ENCODE peak calls at places on chromosomes 6 and 20, in seven cellular contexts. U, X, T, J, Q, I and Z are unnamed samples.

GRCh38 chr20:38842558-38842981 is 37.1 kb downstream of the PPP1R16B start:
- DNase-seq in U (no peak), X (no peak), T (peak), J (no peak), Q (no peak), I (no peak), Z (peak)

GRCh38 chr6:139109558-139109957 is 25.3 kb upstream of the HECA start:
- DNase-seq in U (peak), X (peak), T (no peak), J (no peak), Q (no peak), I (no peak), Z (no peak)

GRCh38 chr20:46649965-46650542 is 1.2 kb downstream of the SLC13A3 start:
- DNase-seq in U (no peak), X (no peak), T (no peak), J (no peak), Q (no peak), I (no peak), Z (no peak)

GRCh38 chr20:58995461-58996225 is 11.4 kb downstream of the CTSZ start:
- DNase-seq in U (no peak), X (no peak), T (no peak), J (no peak), Q (no peak), I (no peak), Z (no peak)

GRCh38 chr6:11187301-11187700 is 45.2 kb downstream of the NEDD9 start:
- DNase-seq in U (no peak), X (no peak), T (no peak), J (no peak), Q (no peak), I (no peak), Z (no peak)

GRCh38 chr6:25257686-25258348 is 21.4 kb upstream of the CARMIL1 start:
- DNase-seq in U (no peak), X (no peak), T (no peak), J (no peak), Q (no peak), I (no peak), Z (no peak)

GRCh38 chr20:59136027-59136426 is 27.6 kb upstream of the ZNF831 start:
- DNase-seq in U (no peak), X (no peak), T (no peak), J (no peak), Q (no peak), I (no peak), Z (no peak)

GRCh38 chr6:22807818-22808217 is 238.5 kb downstream of the HDGFL1 start:
- DNase-seq in U (no peak), X (no peak), T (no peak), J (no peak), Q (no peak), I (no peak), Z (no peak)

GRCh38 chr20:50286609-50287008 is 96.0 kb downstream of the CEBPB start:
- DNase-seq in U (peak), X (no peak), T (no peak), J (peak), Q (peak), I (peak), Z (no peak)

GRCh38 chr20:32519367-32519730 is 65.8 kb downstream of the NOL4L start:
- DNase-seq in U (no peak), X (no peak), T (no peak), J (no peak), Q (no peak), I (no peak), Z (no peak)

GRCh38 chr6:41643899-41644269 is 5.6 kb downstream of the MDFI start:
- DNase-seq in U (no peak), X (no peak), T (no peak), J (no peak), Q (no peak), I (no peak), Z (no peak)

GRCh38 chr6:3252369-3252768 is 6.4 kb upstream of the PSMG4 start:
- DNase-seq in U (no peak), X (no peak), T (no peak), J (no peak), Q (no peak), I (no peak), Z (no peak)

GRCh38 chr20:51386586-51386985 is 155.9 kb downstream of the NFATC2 start:
- DNase-seq in U (no peak), X (no peak), T (no peak), J (no peak), Q (no peak), I (no peak), Z (no peak)

GRCh38 chr6:170462366-170463020 is 90.6 kb downstream of the PSMB1 start:
- DNase-seq in U (no peak), X (peak), T (no peak), J (no peak), Q (no peak), I (no peak), Z (no peak)

GRCh38 chr20:34249291-34249690 is 8.1 kb downstream of the ASIP start:
- DNase-seq in U (peak), X (no peak), T (no peak), J (no peak), Q (no peak), I (no peak), Z (no peak)

GRCh38 chr6:1766663-1767062 is 156.9 kb downstream of the FOXC1 start:
- DNase-seq in U (peak), X (peak), T (no peak), J (no peak), Q (no peak), I (no peak), Z (no peak)

GRCh38 chr6:155106456-155107107 is 111.5 kb downstream of the TIAM2 start:
- DNase-seq in U (no peak), X (peak), T (no peak), J (no peak), Q (no peak), I (no peak), Z (no peak)

GRCh38 chr6:22886881-22887581 is 317.7 kb downstream of the HDGFL1 start:
- DNase-seq in U (peak), X (no peak), T (no peak), J (no peak), Q (no peak), I (no peak), Z (no peak)

GRCh38 chr6:134768936-134769335 is 181.0 kb downstream of the ALDH8A1 start:
- DNase-seq in U (no peak), X (no peak), T (no peak), J (no peak), Q (no peak), I (no peak), Z (no peak)

DNA sequence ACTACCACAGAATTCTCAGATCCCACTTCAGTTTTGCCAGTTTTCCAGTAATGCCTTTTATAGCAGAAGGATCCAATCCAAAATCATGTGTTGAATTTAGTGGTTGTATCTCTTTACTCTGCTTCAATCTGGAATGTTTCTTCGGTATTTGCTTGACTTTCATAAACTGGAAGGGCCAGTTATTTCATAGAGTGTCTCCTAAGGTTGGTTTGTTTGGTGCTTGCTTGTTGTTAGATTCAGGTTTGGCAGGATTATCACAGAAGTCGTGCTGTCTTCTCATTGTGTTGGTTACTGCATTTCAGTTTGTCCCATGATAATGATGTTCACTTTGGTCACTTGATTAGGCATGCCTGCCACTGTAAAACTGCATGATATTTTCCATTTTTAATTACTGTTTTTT is 45.7 kb downstream of the TMEM200A start:
- DNase-seq in U (no peak), X (no peak), T (no peak), J (no peak), Q (no peak), I (no peak), Z (no peak)
- H3K27ac ChIP-seq in U (no peak), X (no peak), T (no peak), J (no peak), Q (no peak), I (no peak), Z (no peak)

GRCh38 chr20:48668451-48668946 is 159.3 kb downstream of the PREX1 start:
- DNase-seq in U (peak), X (no peak), T (no peak), J (no peak), Q (no peak), I (peak), Z (no peak)
- H3K27ac ChIP-seq in U (peak), X (no peak), T (no peak), J (no peak), Q (peak), I (no peak), Z (no peak)

DNA sequence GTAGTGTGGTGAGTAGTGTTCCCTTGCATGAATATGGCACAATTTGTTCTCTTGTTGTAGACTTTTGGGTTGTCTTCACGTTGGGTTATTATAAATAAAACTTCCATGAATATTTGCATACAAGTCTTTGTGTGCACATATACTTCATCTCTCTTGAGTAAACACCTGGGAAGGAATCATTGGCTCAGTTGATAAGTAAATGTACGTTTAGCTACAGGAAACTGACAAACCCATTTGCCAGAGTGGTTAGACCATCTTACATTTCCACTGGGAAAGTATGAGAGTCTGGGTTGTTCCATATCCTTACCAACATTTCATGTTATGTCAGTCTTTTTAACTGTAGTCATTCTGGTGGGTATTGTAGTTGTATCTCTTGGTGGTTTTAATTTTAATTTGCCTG is 119.2 kb downstream of the SLX4IP start:
- DNase-seq in U (no peak), X (no peak), T (no peak), J (no peak), Q (no peak), I (no peak), Z (no peak)
- H3K27ac ChIP-seq in U (no peak), X (no peak), T (no peak), J (no peak), Q (no peak), I (no peak), Z (no peak)

GRCh38 chr6:116073765-116074450 is 13.2 kb upstream of the FRK start:
- DNase-seq in U (no peak), X (no peak), T (no peak), J (no peak), Q (no peak), I (no peak), Z (no peak)
- H3K27ac ChIP-seq in U (no peak), X (no peak), T (no peak), J (no peak), Q (no peak), I (no peak), Z (no peak)

DNA sequence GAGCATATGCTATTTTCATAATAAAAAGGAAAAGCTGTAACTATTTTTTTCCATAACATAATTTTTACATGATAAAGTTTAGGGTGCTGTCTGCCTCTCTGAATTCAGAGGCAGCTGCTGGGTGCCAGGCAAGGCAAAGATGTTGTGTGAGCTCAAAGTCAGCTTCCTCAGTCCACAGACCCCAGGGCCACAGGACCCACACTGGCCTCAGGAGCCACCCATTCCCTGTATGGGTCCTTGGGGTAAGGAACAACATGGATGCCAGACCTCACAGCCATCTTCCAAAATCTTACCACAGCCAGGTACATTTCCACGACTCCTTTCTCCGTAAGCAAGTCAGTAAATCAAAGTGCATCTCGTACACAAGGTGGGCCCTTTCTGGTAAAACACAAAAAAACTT is 16.4 kb upstream of the MAFB start:
- DNase-seq in U (no peak), X (no peak), T (no peak), J (no peak), Q (no peak), I (no peak), Z (no peak)
- H3K27ac ChIP-seq in U (no peak), X (no peak), T (no peak), J (no peak), Q (no peak), I (no peak), Z (no peak)

DNA sequence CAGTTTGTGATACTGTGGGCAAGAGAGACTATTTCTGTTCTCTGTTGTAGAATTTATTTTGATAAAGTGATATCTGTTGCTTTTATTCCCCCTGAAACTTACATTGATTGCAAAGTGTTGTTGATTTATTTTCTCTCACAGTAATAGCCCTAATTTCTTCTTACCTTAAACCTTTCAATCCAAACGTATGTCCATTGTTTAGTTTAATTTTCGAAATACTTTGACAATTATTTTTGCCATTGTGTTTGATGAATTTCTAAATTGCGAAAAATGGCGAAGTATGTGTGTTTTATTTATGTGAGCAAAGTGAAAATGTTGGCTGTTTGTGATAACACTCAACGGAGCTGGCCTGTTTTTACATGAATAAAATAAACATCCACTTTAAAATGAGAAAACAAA is 381 bp upstream of the ZSCAN26 start:
- DNase-seq in U (no peak), X (no peak), T (no peak), J (no peak), Q (no peak), I (no peak), Z (no peak)
- H3K27ac ChIP-seq in U (peak), X (peak), T (peak), J (peak), Q (peak), I (peak), Z (peak)

GRCh38 chr20:63177785-63178444 is 38.0 kb downstream of the YTHDF1 start:
- DNase-seq in U (no peak), X (no peak), T (no peak), J (no peak), Q (no peak), I (no peak), Z (no peak)

GRCh38 chr20:63178445-63178818 is 37.5 kb downstream of the YTHDF1 start:
- DNase-seq in U (no peak), X (no peak), T (no peak), J (no peak), Q (no peak), I (no peak), Z (no peak)

GRCh38 chr20:63180541-63181185 is 35.3 kb downstream of the YTHDF1 start:
- DNase-seq in U (no peak), X (no peak), T (no peak), J (no peak), Q (no peak), I (no peak), Z (no peak)

GRCh38 chr20:63179876-63180275 is 36.1 kb downstream of the YTHDF1 start:
- DNase-seq in U (no peak), X (no peak), T (no peak), J (no peak), Q (no peak), I (no peak), Z (no peak)

GRCh38 chr20:63178889-63179751 is 36.8 kb downstream of the YTHDF1 start:
- DNase-seq in U (no peak), X (peak), T (peak), J (no peak), Q (no peak), I (no peak), Z (peak)
- H3K27ac ChIP-seq in U (no peak), X (no peak), T (no peak), J (no peak), Q (no peak), I (no peak), Z (no peak)

DNA sequence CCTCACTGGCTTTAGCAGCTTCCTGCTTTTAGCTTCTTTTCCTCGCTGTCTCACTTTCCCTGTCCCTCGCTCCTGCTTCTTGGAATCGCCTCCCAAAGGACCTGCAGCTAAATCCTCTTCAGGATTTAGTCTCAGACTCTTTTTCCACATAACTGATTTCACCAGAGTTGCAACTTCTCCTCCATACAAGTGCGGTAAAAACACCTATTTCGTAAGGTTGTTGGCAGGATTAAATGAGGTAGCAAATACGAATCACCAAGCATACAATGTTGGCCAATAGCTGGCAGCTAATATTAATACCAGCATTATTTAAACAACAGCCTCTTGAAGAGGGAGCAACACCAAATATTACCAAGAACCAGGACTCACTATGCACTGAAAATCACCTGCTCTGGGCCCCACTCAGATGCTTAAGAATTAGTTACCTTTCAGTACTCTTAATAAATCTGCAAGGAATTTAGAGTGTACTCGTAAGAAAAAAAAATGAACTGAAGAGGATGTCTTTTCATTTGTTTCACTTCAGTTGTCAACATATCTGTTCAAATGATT is 123.0 kb downstream of the DTNBP1 start:
- DNase-seq in U (no peak), X (no peak), T (no peak), J (no peak), Q (no peak), I (no peak), Z (no peak)
- H3K27ac ChIP-seq in U (no peak), X (no peak), T (no peak), J (no peak), Q (no peak), I (no peak), Z (no peak)